ENCODE peak calls at places on chromosomes 3 and 15, in seven cellular contexts. One of them, this sample, is unnamed.

GRCh38 chr15:31300981-31301686 is 25.5 kb upstream of the KLF13 start:
- DNase-seq in non-pigmented ciliary epithelial cell: no peak
- DNase-seq in KBM-7: no peak
- DNase-seq in kidney glomerular epithelial cell: no peak
- DNase-seq in activated CD4-positive, alpha-beta T cell treated with anti-CD3 and anti-CD28 coated beads for 48 hours: no peak
- DNase-seq in CD4-positive, alpha-beta memory T cell: no peak
- DNase-seq in stimulated activated CD8-positive, alpha-beta memory T cell treated with anti-CD3 and anti-CD28 coated beads, Interleukin-2, amount 100 ng/mL, for 1 hour: no peak
- DNase-seq in this sample: no peak

GRCh38 chr3:181484026-181484425 is 227.7 kb upstream of the SOX2 start:
- DNase-seq in non-pigmented ciliary epithelial cell: no peak
- DNase-seq in KBM-7: no peak
- DNase-seq in kidney glomerular epithelial cell: no peak
- DNase-seq in activated CD4-positive, alpha-beta T cell treated with anti-CD3 and anti-CD28 coated beads for 48 hours: no peak
- DNase-seq in CD4-positive, alpha-beta memory T cell: no peak
- DNase-seq in stimulated activated CD8-positive, alpha-beta memory T cell treated with anti-CD3 and anti-CD28 coated beads, Interleukin-2, amount 100 ng/mL, for 1 hour: no peak
- DNase-seq in this sample: no peak

GRCh38 chr3:23740517-23741402 is 65.0 kb upstream of the UBE2E1 start:
- DNase-seq in non-pigmented ciliary epithelial cell: no peak
- DNase-seq in KBM-7: peak; percentile 42
- DNase-seq in kidney glomerular epithelial cell: peak; percentile 53
- DNase-seq in activated CD4-positive, alpha-beta T cell treated with anti-CD3 and anti-CD28 coated beads for 48 hours: peak; percentile 63
- DNase-seq in CD4-positive, alpha-beta memory T cell: no peak
- DNase-seq in stimulated activated CD8-positive, alpha-beta memory T cell treated with anti-CD3 and anti-CD28 coated beads, Interleukin-2, amount 100 ng/mL, for 1 hour: no peak
- DNase-seq in this sample: peak; percentile 51

GRCh38 chr3:4478226-4478625 is 11.2 kb upstream of the SUMF1 start:
- DNase-seq in non-pigmented ciliary epithelial cell: no peak
- DNase-seq in KBM-7: peak; percentile 61
- DNase-seq in kidney glomerular epithelial cell: no peak
- DNase-seq in activated CD4-positive, alpha-beta T cell treated with anti-CD3 and anti-CD28 coated beads for 48 hours: no peak
- DNase-seq in CD4-positive, alpha-beta memory T cell: no peak
- DNase-seq in stimulated activated CD8-positive, alpha-beta memory T cell treated with anti-CD3 and anti-CD28 coated beads, Interleukin-2, amount 100 ng/mL, for 1 hour: no peak
- DNase-seq in this sample: no peak

GRCh38 chr15:42033214-42033873 is 12.5 kb upstream of the PLA2G4E start:
- DNase-seq in non-pigmented ciliary epithelial cell: no peak
- DNase-seq in KBM-7: no peak
- DNase-seq in kidney glomerular epithelial cell: no peak
- DNase-seq in activated CD4-positive, alpha-beta T cell treated with anti-CD3 and anti-CD28 coated beads for 48 hours: no peak
- DNase-seq in CD4-positive, alpha-beta memory T cell: no peak
- DNase-seq in stimulated activated CD8-positive, alpha-beta memory T cell treated with anti-CD3 and anti-CD28 coated beads, Interleukin-2, amount 100 ng/mL, for 1 hour: no peak
- DNase-seq in this sample: no peak

GRCh38 chr15:100116416-100117190 is 225.2 kb downstream of the ADAMTS17 start:
- DNase-seq in non-pigmented ciliary epithelial cell: no peak
- DNase-seq in KBM-7: no peak
- DNase-seq in kidney glomerular epithelial cell: no peak
- DNase-seq in activated CD4-positive, alpha-beta T cell treated with anti-CD3 and anti-CD28 coated beads for 48 hours: no peak
- DNase-seq in CD4-positive, alpha-beta memory T cell: no peak
- DNase-seq in stimulated activated CD8-positive, alpha-beta memory T cell treated with anti-CD3 and anti-CD28 coated beads, Interleukin-2, amount 100 ng/mL, for 1 hour: no peak
- DNase-seq in this sample: peak; percentile 22

GRCh38 chr3:19898725-19899124 is 35.3 kb downstream of the EFHB start:
- DNase-seq in non-pigmented ciliary epithelial cell: no peak
- DNase-seq in KBM-7: no peak
- DNase-seq in kidney glomerular epithelial cell: no peak
- DNase-seq in activated CD4-positive, alpha-beta T cell treated with anti-CD3 and anti-CD28 coated beads for 48 hours: no peak
- DNase-seq in CD4-positive, alpha-beta memory T cell: no peak
- DNase-seq in stimulated activated CD8-positive, alpha-beta memory T cell treated with anti-CD3 and anti-CD28 coated beads, Interleukin-2, amount 100 ng/mL, for 1 hour: no peak
- DNase-seq in this sample: no peak

GRCh38 chr15:40367673-40368611 is 9.9 kb downstream of the DISP2 start:
- DNase-seq in non-pigmented ciliary epithelial cell: no peak
- DNase-seq in KBM-7: peak; percentile 95
- DNase-seq in kidney glomerular epithelial cell: peak; percentile 79
- DNase-seq in activated CD4-positive, alpha-beta T cell treated with anti-CD3 and anti-CD28 coated beads for 48 hours: peak; percentile 90
- DNase-seq in CD4-positive, alpha-beta memory T cell: peak; percentile 91
- DNase-seq in stimulated activated CD8-positive, alpha-beta memory T cell treated with anti-CD3 and anti-CD28 coated beads, Interleukin-2, amount 100 ng/mL, for 1 hour: peak; percentile 70
- DNase-seq in this sample: peak; percentile 90

GRCh38 chr3:118146658-118147375 is 887.8 kb downstream of the IGSF11 start:
- DNase-seq in non-pigmented ciliary epithelial cell: no peak
- DNase-seq in KBM-7: no peak
- DNase-seq in kidney glomerular epithelial cell: no peak
- DNase-seq in activated CD4-positive, alpha-beta T cell treated with anti-CD3 and anti-CD28 coated beads for 48 hours: no peak
- DNase-seq in CD4-positive, alpha-beta memory T cell: no peak
- DNase-seq in stimulated activated CD8-positive, alpha-beta memory T cell treated with anti-CD3 and anti-CD28 coated beads, Interleukin-2, amount 100 ng/mL, for 1 hour: no peak
- DNase-seq in this sample: no peak

GRCh38 chr3:128970741-128971048 is 23.2 kb downstream of the CFAP92 start:
- DNase-seq in non-pigmented ciliary epithelial cell: no peak
- DNase-seq in KBM-7: no peak
- DNase-seq in kidney glomerular epithelial cell: no peak
- DNase-seq in activated CD4-positive, alpha-beta T cell treated with anti-CD3 and anti-CD28 coated beads for 48 hours: no peak
- DNase-seq in CD4-positive, alpha-beta memory T cell: no peak
- DNase-seq in stimulated activated CD8-positive, alpha-beta memory T cell treated with anti-CD3 and anti-CD28 coated beads, Interleukin-2, amount 100 ng/mL, for 1 hour: no peak
- DNase-seq in this sample: no peak

GRCh38 chr3:32154180-32154579 is 47.8 kb downstream of the GPD1L start:
- DNase-seq in non-pigmented ciliary epithelial cell: no peak
- DNase-seq in KBM-7: no peak
- DNase-seq in kidney glomerular epithelial cell: no peak
- DNase-seq in activated CD4-positive, alpha-beta T cell treated with anti-CD3 and anti-CD28 coated beads for 48 hours: no peak
- DNase-seq in CD4-positive, alpha-beta memory T cell: no peak
- DNase-seq in stimulated activated CD8-positive, alpha-beta memory T cell treated with anti-CD3 and anti-CD28 coated beads, Interleukin-2, amount 100 ng/mL, for 1 hour: no peak
- DNase-seq in this sample: peak; percentile 50

GRCh38 chr3:53690521-53690920 is 155.7 kb downstream of the CHDH start:
- DNase-seq in non-pigmented ciliary epithelial cell: no peak
- DNase-seq in KBM-7: no peak
- DNase-seq in kidney glomerular epithelial cell: no peak
- DNase-seq in activated CD4-positive, alpha-beta T cell treated with anti-CD3 and anti-CD28 coated beads for 48 hours: no peak
- DNase-seq in CD4-positive, alpha-beta memory T cell: no peak
- DNase-seq in stimulated activated CD8-positive, alpha-beta memory T cell treated with anti-CD3 and anti-CD28 coated beads, Interleukin-2, amount 100 ng/mL, for 1 hour: no peak
- DNase-seq in this sample: no peak

GRCh38 chr3:139935071-139935865 is at the start of gene CLSTN2:
- DNase-seq in non-pigmented ciliary epithelial cell: no peak
- DNase-seq in KBM-7: peak; percentile 1
- DNase-seq in kidney glomerular epithelial cell: peak; percentile 62
- DNase-seq in activated CD4-positive, alpha-beta T cell treated with anti-CD3 and anti-CD28 coated beads for 48 hours: peak; percentile 56
- DNase-seq in CD4-positive, alpha-beta memory T cell: no peak
- DNase-seq in stimulated activated CD8-positive, alpha-beta memory T cell treated with anti-CD3 and anti-CD28 coated beads, Interleukin-2, amount 100 ng/mL, for 1 hour: no peak
- DNase-seq in this sample: no peak

GRCh38 chr3:78003090-78003489 is 963.2 kb downstream of the ROBO2 start:
- DNase-seq in non-pigmented ciliary epithelial cell: no peak
- DNase-seq in KBM-7: no peak
- DNase-seq in kidney glomerular epithelial cell: no peak
- DNase-seq in activated CD4-positive, alpha-beta T cell treated with anti-CD3 and anti-CD28 coated beads for 48 hours: no peak
- DNase-seq in CD4-positive, alpha-beta memory T cell: no peak
- DNase-seq in stimulated activated CD8-positive, alpha-beta memory T cell treated with anti-CD3 and anti-CD28 coated beads, Interleukin-2, amount 100 ng/mL, for 1 hour: no peak
- DNase-seq in this sample: no peak

GRCh38 chr3:48950051-48950450 is 31.4 kb downstream of the ARIH2 start:
- DNase-seq in non-pigmented ciliary epithelial cell: no peak
- DNase-seq in KBM-7: no peak
- DNase-seq in kidney glomerular epithelial cell: no peak
- DNase-seq in activated CD4-positive, alpha-beta T cell treated with anti-CD3 and anti-CD28 coated beads for 48 hours: no peak
- DNase-seq in CD4-positive, alpha-beta memory T cell: no peak
- DNase-seq in stimulated activated CD8-positive, alpha-beta memory T cell treated with anti-CD3 and anti-CD28 coated beads, Interleukin-2, amount 100 ng/mL, for 1 hour: no peak
- DNase-seq in this sample: no peak

GRCh38 chr3:63875510-63875909 is 11.8 kb downstream of the ATXN7 start:
- DNase-seq in non-pigmented ciliary epithelial cell: no peak
- DNase-seq in KBM-7: no peak
- DNase-seq in kidney glomerular epithelial cell: no peak
- DNase-seq in activated CD4-positive, alpha-beta T cell treated with anti-CD3 and anti-CD28 coated beads for 48 hours: no peak
- DNase-seq in CD4-positive, alpha-beta memory T cell: no peak
- DNase-seq in stimulated activated CD8-positive, alpha-beta memory T cell treated with anti-CD3 and anti-CD28 coated beads, Interleukin-2, amount 100 ng/mL, for 1 hour: no peak
- DNase-seq in this sample: no peak

GRCh38 chr3:54970895-54971294 is 43.0 kb upstream of the LRTM1 start:
- DNase-seq in non-pigmented ciliary epithelial cell: no peak
- DNase-seq in KBM-7: no peak
- DNase-seq in kidney glomerular epithelial cell: no peak
- DNase-seq in activated CD4-positive, alpha-beta T cell treated with anti-CD3 and anti-CD28 coated beads for 48 hours: no peak
- DNase-seq in CD4-positive, alpha-beta memory T cell: no peak
- DNase-seq in stimulated activated CD8-positive, alpha-beta memory T cell treated with anti-CD3 and anti-CD28 coated beads, Interleukin-2, amount 100 ng/mL, for 1 hour: no peak
- DNase-seq in this sample: no peak

GRCh38 chr3:190696777-190697501 is 165.6 kb downstream of the GMNC start:
- DNase-seq in non-pigmented ciliary epithelial cell: no peak
- DNase-seq in KBM-7: peak; percentile 72
- DNase-seq in kidney glomerular epithelial cell: no peak
- DNase-seq in activated CD4-positive, alpha-beta T cell treated with anti-CD3 and anti-CD28 coated beads for 48 hours: no peak
- DNase-seq in CD4-positive, alpha-beta memory T cell: no peak
- DNase-seq in stimulated activated CD8-positive, alpha-beta memory T cell treated with anti-CD3 and anti-CD28 coated beads, Interleukin-2, amount 100 ng/mL, for 1 hour: no peak
- DNase-seq in this sample: peak; percentile 13

GRCh38 chr3:112653881-112654300 is 12.9 kb upstream of the CCDC80 start:
- DNase-seq in non-pigmented ciliary epithelial cell: peak; percentile 95
- DNase-seq in KBM-7: no peak
- DNase-seq in kidney glomerular epithelial cell: peak; percentile 81
- DNase-seq in activated CD4-positive, alpha-beta T cell treated with anti-CD3 and anti-CD28 coated beads for 48 hours: no peak
- DNase-seq in CD4-positive, alpha-beta memory T cell: no peak
- DNase-seq in stimulated activated CD8-positive, alpha-beta memory T cell treated with anti-CD3 and anti-CD28 coated beads, Interleukin-2, amount 100 ng/mL, for 1 hour: no peak
- DNase-seq in this sample: no peak

GRCh38 chr3:44235604-44236484 is 5.8 kb upstream of the TOPAZ1 start:
- DNase-seq in non-pigmented ciliary epithelial cell: peak; percentile 77
- DNase-seq in KBM-7: peak; percentile 84
- DNase-seq in kidney glomerular epithelial cell: peak; percentile 85
- DNase-seq in activated CD4-positive, alpha-beta T cell treated with anti-CD3 and anti-CD28 coated beads for 48 hours: peak; percentile 58
- DNase-seq in CD4-positive, alpha-beta memory T cell: peak; percentile 61
- DNase-seq in stimulated activated CD8-positive, alpha-beta memory T cell treated with anti-CD3 and anti-CD28 coated beads, Interleukin-2, amount 100 ng/mL, for 1 hour: peak; percentile 9
- DNase-seq in this sample: peak; percentile 59

GRCh38 chr15:79769933-79770332 is 126.9 kb downstream of the MTHFS start:
- DNase-seq in non-pigmented ciliary epithelial cell: no peak
- DNase-seq in KBM-7: no peak
- DNase-seq in kidney glomerular epithelial cell: no peak
- DNase-seq in activated CD4-positive, alpha-beta T cell treated with anti-CD3 and anti-CD28 coated beads for 48 hours: no peak
- DNase-seq in CD4-positive, alpha-beta memory T cell: no peak
- DNase-seq in stimulated activated CD8-positive, alpha-beta memory T cell treated with anti-CD3 and anti-CD28 coated beads, Interleukin-2, amount 100 ng/mL, for 1 hour: no peak
- DNase-seq in this sample: no peak

GRCh38 chr15:75195122-75195765 is 6.4 kb upstream of the C15orf39 start:
- DNase-seq in non-pigmented ciliary epithelial cell: no peak
- DNase-seq in KBM-7: no peak
- DNase-seq in kidney glomerular epithelial cell: no peak
- DNase-seq in activated CD4-positive, alpha-beta T cell treated with anti-CD3 and anti-CD28 coated beads for 48 hours: no peak
- DNase-seq in CD4-positive, alpha-beta memory T cell: no peak
- DNase-seq in stimulated activated CD8-positive, alpha-beta memory T cell treated with anti-CD3 and anti-CD28 coated beads, Interleukin-2, amount 100 ng/mL, for 1 hour: no peak
- DNase-seq in this sample: no peak

GRCh38 chr3:107939621-107940236 is 151.1 kb downstream of the CD47 start:
- DNase-seq in non-pigmented ciliary epithelial cell: no peak
- DNase-seq in KBM-7: no peak
- DNase-seq in kidney glomerular epithelial cell: no peak
- DNase-seq in activated CD4-positive, alpha-beta T cell treated with anti-CD3 and anti-CD28 coated beads for 48 hours: no peak
- DNase-seq in CD4-positive, alpha-beta memory T cell: no peak
- DNase-seq in stimulated activated CD8-positive, alpha-beta memory T cell treated with anti-CD3 and anti-CD28 coated beads, Interleukin-2, amount 100 ng/mL, for 1 hour: no peak
- DNase-seq in this sample: no peak

GRCh38 chr3:153897025-153897723 is 224.0 kb upstream of the ARHGEF26 start:
- DNase-seq in non-pigmented ciliary epithelial cell: no peak
- DNase-seq in KBM-7: no peak
- DNase-seq in kidney glomerular epithelial cell: no peak
- DNase-seq in activated CD4-positive, alpha-beta T cell treated with anti-CD3 and anti-CD28 coated beads for 48 hours: no peak
- DNase-seq in CD4-positive, alpha-beta memory T cell: no peak
- DNase-seq in stimulated activated CD8-positive, alpha-beta memory T cell treated with anti-CD3 and anti-CD28 coated beads, Interleukin-2, amount 100 ng/mL, for 1 hour: no peak
- DNase-seq in this sample: no peak

This sample was measured in OCI-LY7.